ENCODE peak calls at places on chromosomes 12 and 14, in nine cellular contexts. J is astrocyte of the spinal cord; S is GM13977; D is tibial nerve; O is CD4-positive, alpha-beta T cell; M is cardiac muscle cell; X is progenitor cell of endocrine pancreas; C is brain microvascular endothelial cell; T is pancreas. K is an unnamed sample.

GRCh38 chr14:99262977-99263448 is 9.0 kb downstream of the BCL11B start:
- DNase-seq in O (peak), J (no peak), X (no peak), S (no peak), M (no peak), C (no peak), T (no peak), D (no peak), K (no peak)

GRCh38 chr14:64095620-64096019 is 198.6 kb downstream of the ESR2 start:
- DNase-seq in C (peak), M (peak), O (no peak), D (no peak), X (no peak), J (peak), S (no peak), T (no peak), K (no peak)

GRCh38 chr12:67701121-67701520 is 52.6 kb downstream of the DYRK2 start:
- DNase-seq in C (peak), T (no peak), J (no peak), D (no peak), M (no peak), S (no peak), X (no peak), O (no peak), K (no peak)

GRCh38 chr14:92610849-92611271 is 97.3 kb downstream of the RIN3 start:
- DNase-seq in S (no peak), O (no peak), X (no peak), C (no peak), M (no peak), T (no peak), D (no peak), J (no peak), K (no peak)

GRCh38 chr12:104585448-104586055 is 128.8 kb downstream of the CHST11 start:
- DNase-seq in S (no peak), M (no peak), T (no peak), X (no peak), D (no peak), O (no peak), J (no peak), C (no peak), K (no peak)

GRCh38 chr14:92507174-92507768 is 6.3 kb upstream of the RIN3 start:
- DNase-seq in J (no peak), S (no peak), C (no peak), M (no peak), T (no peak), O (no peak), X (no peak), D (peak), K (no peak)

GRCh38 chr14:95307402-95308041 is 12.2 kb downstream of the CLMN start:
- DNase-seq in O (no peak), D (no peak), C (no peak), X (no peak), J (no peak), M (peak), T (peak), S (no peak), K (no peak)

GRCh38 chr14:95394981-95395737 is 75.5 kb upstream of the CLMN start:
- DNase-seq in M (no peak), D (no peak), T (no peak), X (no peak), C (no peak), S (no peak), O (no peak), J (no peak), K (no peak)

GRCh38 chr14:89504084-89504483 is 87.1 kb upstream of the FOXN3 start:
- DNase-seq in X (no peak), M (no peak), J (no peak), D (no peak), C (no peak), O (no peak), T (no peak), S (no peak), K (no peak)

DNA sequence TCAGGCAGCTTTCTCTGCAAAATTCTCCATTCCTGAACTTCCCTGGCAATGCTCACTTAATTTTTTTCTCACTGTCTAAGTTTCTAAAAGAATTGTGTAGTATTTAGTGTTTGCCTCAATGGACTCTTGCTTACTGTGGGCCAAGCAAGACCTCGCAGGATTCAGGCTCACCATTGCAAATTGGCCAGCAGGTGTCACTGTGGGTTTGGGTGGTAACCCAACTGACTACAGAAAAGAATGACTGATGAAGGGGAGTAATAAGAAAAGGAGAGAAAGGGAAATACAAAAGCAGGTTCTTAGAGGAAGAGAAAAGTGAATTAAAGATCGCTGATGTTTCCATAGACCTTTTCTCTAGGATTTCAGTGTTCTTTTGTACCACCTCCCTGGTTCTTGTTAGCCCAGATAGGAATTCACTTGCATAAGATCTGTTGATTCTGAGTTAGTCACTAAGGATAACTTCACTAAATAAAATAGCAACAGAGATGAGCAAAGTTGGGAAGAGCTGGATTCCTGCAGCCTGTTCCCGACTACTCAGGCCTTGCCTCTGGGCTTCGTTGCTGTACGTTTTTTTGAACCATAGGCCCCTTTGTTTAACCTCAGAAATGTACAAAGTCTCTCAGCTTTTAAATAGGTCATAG is 386.5 kb upstream of the DDHD1 start:
- DNase-seq in J (peak), T (peak), O (peak), M (peak), C (peak), S (peak), X (peak), D (peak), K (peak)
- TF ChIP-seq CTCF in J (peak), T (peak), O (peak), M (peak), C (peak), S (peak), X (peak), D (peak), K (peak)

GRCh38 chr14:62118871-62119270 is 356.7 kb downstream of the SNAPC1 start:
- DNase-seq in D (no peak), S (no peak), X (no peak), O (no peak), C (no peak), J (no peak), T (no peak), M (no peak), K (no peak)

GRCh38 chr14:62118461-62118860 is 356.2 kb downstream of the SNAPC1 start:
- DNase-seq in O (no peak), T (no peak), D (no peak), C (no peak), M (no peak), X (no peak), S (no peak), J (no peak), K (no peak)

GRCh38 chr14:62117718-62118164 is 355.5 kb downstream of the SNAPC1 start:
- DNase-seq in X (no peak), D (no peak), O (no peak), M (no peak), J (peak), S (no peak), T (no peak), C (no peak), K (no peak)

DNA sequence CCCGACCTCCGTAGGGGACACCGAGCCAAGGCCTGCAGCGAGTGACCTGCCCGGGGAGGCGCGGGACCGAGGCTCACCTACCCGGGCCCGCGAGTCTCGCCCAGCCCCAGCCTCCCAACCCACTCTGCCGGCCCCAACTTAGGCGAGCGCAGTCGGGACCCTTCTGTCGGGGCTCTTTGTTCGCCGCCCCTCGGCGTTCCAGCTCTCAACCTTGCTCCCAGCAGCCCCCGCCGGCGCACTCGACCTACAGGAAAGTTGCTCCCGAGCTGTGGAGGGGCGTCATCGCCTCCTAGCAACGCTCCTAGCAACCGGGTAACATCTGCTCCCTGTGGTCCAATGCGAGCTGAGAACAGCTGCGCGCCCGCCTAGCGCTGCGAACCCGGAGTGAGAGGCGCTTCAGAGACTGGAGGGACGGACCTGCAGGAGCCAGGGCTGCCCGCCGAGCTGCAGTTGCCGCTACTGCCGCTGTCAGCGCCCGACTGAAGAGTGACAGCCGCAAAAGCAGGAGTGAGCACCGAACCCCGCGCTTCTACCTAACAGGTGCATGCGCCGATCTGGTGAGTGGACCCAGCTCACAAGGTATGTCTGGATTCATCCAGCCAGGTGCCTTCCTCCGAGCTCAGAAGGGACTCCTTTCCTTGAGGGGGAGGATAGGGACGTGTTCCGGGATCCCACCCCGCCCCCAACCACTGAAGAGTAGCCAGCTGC is 354.9 kb downstream of the SNAPC1 start:
- DNase-seq in C (peak), J (peak), T (peak), S (peak), X (peak), M (peak), O (peak), D (peak), K (no peak)
- TF ChIP-seq CTCF in C (peak), J (peak), T (peak), S (peak), X (peak), M (peak), O (peak), D (peak), K (no peak)

DNA sequence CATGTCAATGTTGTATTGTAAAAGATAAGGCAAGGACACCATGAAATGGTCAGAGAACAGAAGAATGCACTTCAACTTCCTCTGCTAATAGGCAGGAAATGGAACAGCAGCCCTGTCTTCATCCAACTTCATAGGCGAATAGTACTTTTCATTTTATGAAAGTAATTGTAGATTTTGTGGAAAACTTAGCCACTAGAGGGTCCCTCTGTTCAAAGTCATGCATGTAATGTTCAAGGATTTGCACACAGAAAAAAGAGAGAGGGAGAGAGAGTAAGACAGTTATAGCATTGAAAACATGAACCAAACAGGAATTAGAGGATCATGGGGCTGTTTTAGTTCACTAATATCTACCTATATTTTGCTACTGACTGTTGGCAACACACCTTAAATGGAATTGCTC is 172.2 kb downstream of the FLRT2 start:
- DNase-seq in M (peak), S (no peak), C (no peak), J (no peak), O (no peak), X (no peak), D (no peak), T (no peak), K (no peak)
- TF ChIP-seq CTCF in M (no peak), S (no peak), C (no peak), J (no peak), O (no peak), X (no peak), D (no peak), T (no peak), K (no peak)

DNA sequence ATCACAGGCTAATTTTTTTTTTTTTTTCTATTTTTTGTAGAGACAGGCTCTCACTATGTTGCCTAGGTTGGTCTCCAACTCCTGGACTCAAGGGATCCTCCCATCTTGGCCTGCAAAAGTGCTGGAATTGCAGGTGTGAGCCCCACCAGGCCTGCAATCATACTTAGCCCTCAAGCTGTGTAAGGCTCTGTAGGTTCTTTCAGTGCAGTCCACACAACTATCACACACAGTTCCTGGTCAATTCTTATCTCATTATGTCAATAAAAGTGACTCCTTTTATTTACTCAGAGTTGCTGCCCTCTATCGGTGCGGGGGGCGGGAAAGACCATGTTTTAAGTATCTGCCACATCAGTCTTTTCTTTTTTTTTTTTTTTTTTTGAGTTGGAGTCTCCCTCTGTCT is 29.0 kb downstream of the SLC2A3 start:
- DNase-seq in X (peak), T (peak), D (peak), O (no peak), C (peak), M (peak), S (no peak), J (peak), K (no peak)
- TF ChIP-seq CTCF in X (peak), T (peak), D (no peak), O (no peak), C (peak), M (peak), S (no peak), J (peak), K (no peak)

DNA sequence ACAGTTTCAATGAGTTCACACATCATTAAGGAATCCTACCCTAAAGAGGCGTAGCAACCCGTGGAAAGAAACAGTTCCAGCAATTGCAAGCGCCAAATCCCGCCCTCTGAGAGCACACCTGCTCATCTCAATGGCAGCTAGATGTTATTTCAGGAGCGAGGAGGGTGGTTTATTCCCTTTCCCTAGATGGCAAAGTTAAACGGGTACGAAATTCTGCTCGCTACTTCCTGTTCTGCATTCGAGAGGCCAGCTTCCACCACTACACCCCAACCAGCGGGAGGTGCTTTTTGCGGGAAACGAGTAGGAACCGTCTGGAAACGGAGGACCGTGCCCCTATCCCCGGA is 561 bp downstream of the VPS29 start:
- DNase-seq in D (peak), T (peak), C (peak), M (peak), O (no peak), S (peak), X (no peak), J (peak), K (no peak)
- TF ChIP-seq CTCF in D (no peak), T (no peak), C (no peak), M (no peak), O (no peak), S (no peak), X (no peak), J (no peak), K (no peak)

GRCh38 chr12:107014050-107014449 is 27.1 kb upstream of the MTERF2 start:
- DNase-seq in O (no peak), T (no peak), M (no peak), S (no peak), X (no peak), J (no peak), D (no peak), C (no peak), K (no peak)
- TF ChIP-seq CTCF in O (no peak), T (peak), M (peak), S (no peak), X (peak), J (peak), D (no peak), C (peak), K (no peak)

GRCh38 chr14:102220031-102220430 is 80.3 kb downstream of the WDR20 start:
- DNase-seq in S (peak), X (no peak), J (no peak), C (no peak), O (no peak), M (no peak), T (no peak), D (no peak), K (no peak)

GRCh38 chr14:102217987-102218421 is 78.3 kb downstream of the WDR20 start:
- DNase-seq in J (no peak), S (no peak), X (no peak), O (no peak), C (no peak), T (no peak), D (no peak), M (no peak), K (no peak)

GRCh38 chr14:102221026-102221425 is 81.3 kb downstream of the WDR20 start:
- DNase-seq in J (no peak), S (no peak), T (no peak), C (peak), M (no peak), O (no peak), X (no peak), D (no peak), K (no peak)

GRCh38 chr14:102218688-102219087 is 79.0 kb downstream of the WDR20 start:
- DNase-seq in X (no peak), D (no peak), J (no peak), T (no peak), M (no peak), S (no peak), C (no peak), O (no peak), K (no peak)

DNA sequence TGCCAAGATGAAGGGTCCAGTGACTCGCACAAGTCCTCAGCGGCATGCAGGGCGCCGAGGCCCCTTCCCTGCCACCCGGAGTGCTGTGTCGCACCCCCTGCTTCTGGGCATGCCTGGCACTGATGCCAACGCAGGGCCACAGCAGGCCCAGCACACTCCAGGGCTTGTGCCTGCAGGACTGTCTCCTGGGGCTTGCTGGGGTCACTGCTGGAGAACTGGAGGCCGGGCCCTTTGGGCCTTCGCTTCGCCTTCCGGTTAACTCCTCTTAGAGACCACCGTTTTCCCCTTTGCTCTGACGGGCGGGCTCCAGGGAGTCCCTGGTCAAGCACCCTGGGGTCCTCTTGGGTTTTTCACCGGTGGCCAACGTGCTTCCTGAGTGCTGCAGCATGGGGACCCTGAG is 79.6 kb downstream of the WDR20 start:
- DNase-seq in M (no peak), O (no peak), J (no peak), T (no peak), C (no peak), X (no peak), S (no peak), D (no peak), K (no peak)
- TF ChIP-seq CTCF in M (no peak), O (no peak), J (no peak), T (no peak), C (no peak), X (no peak), S (no peak), D (no peak), K (no peak)

GRCh38 chr12:83827860-83828259 is 1084.7 kb downstream of the SLC6A15 start:
- DNase-seq in O (no peak), T (no peak), C (no peak), M (peak), J (no peak), D (no peak), X (no peak), S (no peak), K (no peak)
- TF ChIP-seq CTCF in O (no peak), T (no peak), C (peak), M (no peak), J (peak), D (no peak), X (no peak), S (no peak), K (no peak)